ENCODE peak calls at places on chromosomes 7 and 10, in nine cellular contexts. One of them, this sample, is unnamed.

GRCh38 chr10:34223658-34224057 is 591.4 kb downstream of the PARD3 start:
- DNase-seq in NB4: no peak
- DNase-seq in fibroblast of mammary gland: no peak
- DNase-seq in Caco-2: no peak
- DNase-seq in bronchial epithelial cell: no peak
- DNase-seq in heart left ventricle: no peak
- DNase-seq in PC-3: peak
- DNase-seq in HL-60: no peak
- DNase-seq in spleen: no peak
- DNase-seq in this sample: no peak

GRCh38 chr10:6493521-6494451 is 86.3 kb downstream of the PRKCQ start:
- DNase-seq in bronchial epithelial cell: peak
- DNase-seq in HL-60: no peak
- DNase-seq in Caco-2: no peak
- DNase-seq in spleen: no peak
- DNase-seq in fibroblast of mammary gland: peak
- DNase-seq in heart left ventricle: no peak
- DNase-seq in PC-3: no peak
- DNase-seq in NB4: no peak
- DNase-seq in this sample: no peak

GRCh38 chr7:71364559-71364958 is 232.6 kb downstream of the GALNT17 start:
- DNase-seq in NB4: no peak
- DNase-seq in spleen: no peak
- DNase-seq in bronchial epithelial cell: no peak
- DNase-seq in Caco-2: no peak
- DNase-seq in PC-3: no peak
- DNase-seq in HL-60: no peak
- DNase-seq in heart left ventricle: no peak
- DNase-seq in fibroblast of mammary gland: no peak
- DNase-seq in this sample: no peak

GRCh38 chr10:63210611-63211196 is 77.6 kb downstream of the NRBF2 start:
- DNase-seq in fibroblast of mammary gland: peak
- DNase-seq in bronchial epithelial cell: no peak
- DNase-seq in spleen: no peak
- DNase-seq in heart left ventricle: no peak
- DNase-seq in Caco-2: no peak
- DNase-seq in PC-3: no peak
- DNase-seq in HL-60: no peak
- DNase-seq in NB4: peak
- DNase-seq in this sample: no peak

GRCh38 chr10:125035136-125035535 is 93.2 kb downstream of the ZRANB1 start:
- DNase-seq in bronchial epithelial cell: peak
- DNase-seq in spleen: no peak
- DNase-seq in HL-60: no peak
- DNase-seq in fibroblast of mammary gland: peak
- DNase-seq in Caco-2: no peak
- DNase-seq in PC-3: peak
- DNase-seq in NB4: no peak
- DNase-seq in heart left ventricle: no peak
- DNase-seq in this sample: no peak

GRCh38 chr10:35848412-35848811 is 206.3 kb upstream of the FZD8 start:
- DNase-seq in heart left ventricle: no peak
- DNase-seq in HL-60: no peak
- DNase-seq in spleen: no peak
- DNase-seq in fibroblast of mammary gland: no peak
- DNase-seq in NB4: no peak
- DNase-seq in Caco-2: no peak
- DNase-seq in bronchial epithelial cell: no peak
- DNase-seq in PC-3: no peak
- DNase-seq in this sample: no peak

GRCh38 chr7:50560865-50561351 is 4.3 kb downstream of the DDC start:
- DNase-seq in fibroblast of mammary gland: no peak
- DNase-seq in spleen: no peak
- DNase-seq in bronchial epithelial cell: no peak
- DNase-seq in Caco-2: no peak
- DNase-seq in NB4: no peak
- DNase-seq in heart left ventricle: no peak
- DNase-seq in HL-60: no peak
- DNase-seq in PC-3: no peak
- DNase-seq in this sample: no peak

GRCh38 chr7:15837627-15838026 is 151.1 kb upstream of the MEOX2 start:
- DNase-seq in bronchial epithelial cell: no peak
- DNase-seq in PC-3: no peak
- DNase-seq in spleen: no peak
- DNase-seq in NB4: no peak
- DNase-seq in heart left ventricle: no peak
- DNase-seq in Caco-2: no peak
- DNase-seq in HL-60: no peak
- DNase-seq in fibroblast of mammary gland: no peak
- DNase-seq in this sample: peak

GRCh38 chr7:155916926-155917655 is 104.8 kb upstream of the SHH start:
- DNase-seq in heart left ventricle: no peak
- DNase-seq in HL-60: no peak
- DNase-seq in NB4: no peak
- DNase-seq in PC-3: peak
- DNase-seq in fibroblast of mammary gland: peak
- DNase-seq in spleen: peak
- DNase-seq in Caco-2: peak
- DNase-seq in bronchial epithelial cell: no peak
- DNase-seq in this sample: peak

GRCh38 chr10:46254467-46254866 is 32.3 kb upstream of the ANTXRL start:
- DNase-seq in bronchial epithelial cell: no peak
- DNase-seq in HL-60: no peak
- DNase-seq in heart left ventricle: no peak
- DNase-seq in NB4: no peak
- DNase-seq in fibroblast of mammary gland: no peak
- DNase-seq in Caco-2: no peak
- DNase-seq in spleen: no peak
- DNase-seq in PC-3: no peak
- DNase-seq in this sample: no peak

GRCh38 chr10:123986736-123987135 is 95.1 kb upstream of the CPXM2 start:
- DNase-seq in bronchial epithelial cell: no peak
- DNase-seq in Caco-2: no peak
- DNase-seq in spleen: no peak
- DNase-seq in NB4: no peak
- DNase-seq in fibroblast of mammary gland: no peak
- DNase-seq in heart left ventricle: no peak
- DNase-seq in PC-3: peak
- DNase-seq in HL-60: no peak
- DNase-seq in this sample: no peak

GRCh38 chr10:61120805-61121204 is 176.8 kb upstream of the RHOBTB1 start:
- DNase-seq in PC-3: no peak
- DNase-seq in bronchial epithelial cell: no peak
- DNase-seq in heart left ventricle: no peak
- DNase-seq in HL-60: no peak
- DNase-seq in spleen: no peak
- DNase-seq in NB4: no peak
- DNase-seq in fibroblast of mammary gland: no peak
- DNase-seq in Caco-2: no peak
- DNase-seq in this sample: no peak

GRCh38 chr7:27966219-27966780 is 214.3 kb downstream of the JAZF1 start:
- DNase-seq in NB4: peak
- DNase-seq in fibroblast of mammary gland: no peak
- DNase-seq in Caco-2: no peak
- DNase-seq in heart left ventricle: no peak
- DNase-seq in spleen: no peak
- DNase-seq in HL-60: no peak
- DNase-seq in bronchial epithelial cell: no peak
- DNase-seq in PC-3: no peak
- DNase-seq in this sample: no peak

GRCh38 chr10:124898493-124898892 is 43.4 kb upstream of the ZRANB1 start:
- DNase-seq in bronchial epithelial cell: no peak
- DNase-seq in PC-3: no peak
- DNase-seq in NB4: no peak
- DNase-seq in heart left ventricle: no peak
- DNase-seq in spleen: no peak
- DNase-seq in fibroblast of mammary gland: no peak
- DNase-seq in HL-60: no peak
- DNase-seq in Caco-2: peak
- DNase-seq in this sample: no peak

GRCh38 chr7:131424219-131424822 is 96.6 kb downstream of the MKLN1 start:
- DNase-seq in heart left ventricle: no peak
- DNase-seq in NB4: peak
- DNase-seq in Caco-2: no peak
- DNase-seq in bronchial epithelial cell: peak
- DNase-seq in spleen: no peak
- DNase-seq in HL-60: no peak
- DNase-seq in PC-3: peak
- DNase-seq in fibroblast of mammary gland: peak
- DNase-seq in this sample: no peak

GRCh38 chr7:149027055-149027454 is 1.2 kb downstream of the PDIA4 start:
- DNase-seq in spleen: no peak
- DNase-seq in HL-60: no peak
- DNase-seq in bronchial epithelial cell: no peak
- DNase-seq in fibroblast of mammary gland: no peak
- DNase-seq in heart left ventricle: no peak
- DNase-seq in Caco-2: no peak
- DNase-seq in NB4: no peak
- DNase-seq in PC-3: no peak
- DNase-seq in this sample: no peak

GRCh38 chr10:79084012-79084971 is 15.5 kb downstream of the ZMIZ1 start:
- DNase-seq in PC-3: peak
- DNase-seq in NB4: peak
- DNase-seq in heart left ventricle: peak
- DNase-seq in HL-60: peak
- DNase-seq in Caco-2: no peak
- DNase-seq in spleen: peak
- DNase-seq in bronchial epithelial cell: peak
- DNase-seq in fibroblast of mammary gland: peak
- DNase-seq in this sample: no peak

GRCh38 chr7:83053965-83054364 is 108.7 kb downstream of the PCLO start:
- DNase-seq in HL-60: no peak
- DNase-seq in Caco-2: no peak
- DNase-seq in fibroblast of mammary gland: no peak
- DNase-seq in heart left ventricle: no peak
- DNase-seq in NB4: no peak
- DNase-seq in bronchial epithelial cell: peak
- DNase-seq in PC-3: peak
- DNase-seq in spleen: no peak
- DNase-seq in this sample: no peak

DNA sequence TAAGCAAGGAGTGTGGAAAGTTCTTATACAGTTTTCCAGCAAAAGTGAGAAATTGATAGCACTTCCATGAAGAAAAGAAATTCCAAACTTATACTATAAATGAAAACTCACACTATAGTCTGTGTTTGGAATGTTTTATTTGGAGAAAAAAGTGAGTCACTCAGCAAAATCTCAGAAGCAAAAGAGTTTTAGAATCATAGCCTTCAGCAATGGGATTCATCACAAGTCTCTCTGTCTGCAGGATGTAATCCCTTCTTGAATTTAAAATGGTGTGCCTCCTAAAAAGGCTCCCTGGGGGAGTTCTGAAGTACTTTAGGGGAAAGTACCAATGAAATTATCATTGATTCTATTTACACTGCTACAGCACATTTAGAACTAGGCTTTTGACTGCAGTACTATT is 756.4 kb downstream of the XPNPEP1 start:
- DNase-seq in PC-3: peak
- DNase-seq in heart left ventricle: no peak
- DNase-seq in bronchial epithelial cell: no peak
- DNase-seq in spleen: no peak
- DNase-seq in NB4: no peak
- DNase-seq in Caco-2: no peak
- DNase-seq in fibroblast of mammary gland: no peak
- DNase-seq in HL-60: no peak
- DNase-seq in this sample: no peak
- TF ChIP-seq CTCF in PC-3: no peak
- TF ChIP-seq CTCF in heart left ventricle: no peak
- TF ChIP-seq CTCF in bronchial epithelial cell: no peak
- TF ChIP-seq CTCF in spleen: no peak
- TF ChIP-seq CTCF in NB4: no peak
- TF ChIP-seq CTCF in Caco-2: no peak
- TF ChIP-seq CTCF in fibroblast of mammary gland: no peak
- TF ChIP-seq CTCF in HL-60: no peak
- TF ChIP-seq CTCF in this sample: no peak

DNA sequence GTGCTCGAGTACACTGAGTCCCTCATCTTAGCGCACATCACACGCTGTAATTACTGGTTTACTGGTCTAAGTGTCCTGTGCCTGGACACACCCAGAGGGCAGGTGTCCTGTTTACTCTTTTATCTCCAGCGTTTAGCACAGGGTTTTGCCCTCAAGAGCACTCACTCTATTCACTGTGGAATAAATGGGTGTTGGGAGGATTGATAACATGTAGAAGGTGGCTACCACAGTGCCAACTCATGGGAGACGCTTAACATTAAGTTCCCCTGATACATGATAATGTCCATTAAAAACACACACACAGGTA is 96.1 kb upstream of the EFCAB10 start:
- DNase-seq in bronchial epithelial cell: no peak
- DNase-seq in fibroblast of mammary gland: no peak
- DNase-seq in PC-3: no peak
- DNase-seq in NB4: no peak
- DNase-seq in spleen: no peak
- DNase-seq in Caco-2: no peak
- DNase-seq in HL-60: no peak
- DNase-seq in heart left ventricle: no peak
- DNase-seq in this sample: no peak
- H3K4me3 ChIP-seq in bronchial epithelial cell: no peak
- H3K4me3 ChIP-seq in fibroblast of mammary gland: no peak
- H3K4me3 ChIP-seq in PC-3: no peak
- H3K4me3 ChIP-seq in NB4: peak
- H3K4me3 ChIP-seq in spleen: no peak
- H3K4me3 ChIP-seq in Caco-2: no peak
- H3K4me3 ChIP-seq in HL-60: peak
- H3K4me3 ChIP-seq in heart left ventricle: no peak
- H3K4me3 ChIP-seq in this sample: no peak

DNA sequence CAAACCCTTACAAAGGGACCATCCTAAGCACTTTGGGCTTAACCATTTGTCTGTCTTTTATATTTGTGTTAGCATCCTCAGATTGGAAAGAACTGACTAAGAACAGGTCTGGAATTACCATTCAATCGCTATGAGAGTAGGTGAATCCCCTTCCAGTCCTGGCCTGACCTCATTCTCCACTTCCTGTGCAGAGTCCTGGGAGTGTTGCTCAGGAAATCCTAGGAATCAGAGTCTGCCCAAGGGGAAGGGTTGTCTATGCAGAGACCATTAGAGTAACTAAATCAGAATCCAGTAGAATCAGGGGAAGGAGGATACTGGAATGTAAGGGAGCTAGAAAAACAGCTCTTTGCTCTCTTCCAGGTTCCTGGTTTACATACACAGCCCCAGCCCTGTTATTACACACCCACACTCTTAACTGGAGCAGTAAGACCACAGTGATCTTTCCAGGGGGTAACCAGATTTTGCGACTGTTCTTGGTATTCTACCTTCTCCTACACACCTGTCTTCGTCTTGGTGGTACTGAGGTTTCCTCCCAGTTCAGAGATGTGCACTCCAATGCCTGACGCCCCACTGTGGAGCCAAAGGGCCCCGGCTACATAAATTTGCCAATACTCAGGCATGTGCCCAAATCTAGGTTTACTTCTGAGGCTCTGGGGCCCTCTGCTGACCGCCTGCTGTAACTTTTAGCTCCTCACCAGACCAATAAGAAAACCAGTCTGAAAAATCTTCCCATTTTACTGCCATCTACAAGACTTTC is 103.7 kb downstream of the RNF216 start:
- DNase-seq in PC-3: peak
- DNase-seq in bronchial epithelial cell: peak
- DNase-seq in fibroblast of mammary gland: peak
- DNase-seq in NB4: peak
- DNase-seq in Caco-2: peak
- DNase-seq in spleen: peak
- DNase-seq in HL-60: no peak
- DNase-seq in heart left ventricle: peak
- DNase-seq in this sample: no peak
- TF ChIP-seq CTCF in PC-3: peak
- TF ChIP-seq CTCF in bronchial epithelial cell: peak
- TF ChIP-seq CTCF in fibroblast of mammary gland: peak
- TF ChIP-seq CTCF in NB4: peak
- TF ChIP-seq CTCF in Caco-2: peak
- TF ChIP-seq CTCF in spleen: peak
- TF ChIP-seq CTCF in HL-60: peak
- TF ChIP-seq CTCF in heart left ventricle: peak
- TF ChIP-seq CTCF in this sample: peak

GRCh38 chr7:970744-971143 is 4.6 kb downstream of the COX19 start:
- DNase-seq in heart left ventricle: no peak
- DNase-seq in fibroblast of mammary gland: no peak
- DNase-seq in HL-60: no peak
- DNase-seq in spleen: no peak
- DNase-seq in bronchial epithelial cell: no peak
- DNase-seq in PC-3: no peak
- DNase-seq in NB4: no peak
- DNase-seq in Caco-2: no peak
- DNase-seq in this sample: no peak
- H3K4me3 ChIP-seq in heart left ventricle: no peak
- H3K4me3 ChIP-seq in fibroblast of mammary gland: no peak
- H3K4me3 ChIP-seq in HL-60: no peak
- H3K4me3 ChIP-seq in spleen: no peak
- H3K4me3 ChIP-seq in bronchial epithelial cell: no peak
- H3K4me3 ChIP-seq in PC-3: no peak
- H3K4me3 ChIP-seq in NB4: no peak
- H3K4me3 ChIP-seq in Caco-2: no peak
- H3K4me3 ChIP-seq in this sample: no peak

This sample was measured in LNCaP clone FGC.